ENCODE peak calls at places on chromosomes 1 and 21, in five cellular contexts. V, X, P, I and S are unnamed samples.

GRCh38 chr1:19036701-19037605 is 80.5 kb upstream of the IFFO2 start:
- DNase-seq in P (no peak), I (no peak), X (no peak), V (no peak), S (no peak)

GRCh38 chr1:8458607-8459006 is 140.7 kb downstream of the SLC45A1 start:
- DNase-seq in X (no peak), V (no peak), P (no peak), I (no peak), S (no peak)

GRCh38 chr1:167996266-167996665 is 59.4 kb upstream of the MPC2 start:
- DNase-seq in X (no peak), I (no peak), P (no peak), V (no peak), S (no peak)

GRCh38 chr1:11478571-11479374 is at the start of gene DISP3:
- DNase-seq in V (peak; percentile 21), I (peak; percentile 64), X (peak; percentile 89), P (peak; percentile 69), S (peak; percentile 64)

GRCh38 chr1:43722825-43723224 is 15.5 kb downstream of the ST3GAL3 start:
- DNase-seq in X (no peak), P (no peak), V (no peak), I (no peak), S (no peak)

GRCh38 chr1:195717651-195718050 is 890.6 kb downstream of the KCNT2 start:
- DNase-seq in I (no peak), X (no peak), P (no peak), V (peak; percentile 49), S (no peak)

GRCh38 chr1:156814571-156815260 is 1.9 kb downstream of the SH2D2A start:
- DNase-seq in X (no peak), I (no peak), V (no peak), P (no peak), S (no peak)

GRCh38 chr1:91791103-91791502 is 94.8 kb downstream of the TGFBR3 start:
- DNase-seq in V (no peak), P (no peak), I (no peak), X (no peak), S (peak; percentile 43)

GRCh38 chr1:117655220-117655577 is 49.4 kb downstream of the TENT5C start:
- DNase-seq in P (no peak), X (no peak), I (no peak), V (no peak), S (no peak)

GRCh38 chr1:19405761-19406481 is 79.4 kb downstream of the CAPZB start:
- DNase-seq in P (no peak), I (no peak), V (peak; percentile 66), X (no peak), S (no peak)

GRCh38 chr1:160353223-160353622 is 10.0 kb downstream of the NCSTN start:
- DNase-seq in P (no peak), V (peak; percentile 22), I (no peak), X (no peak), S (no peak)

GRCh38 chr1:207651583-207651982 is 6.7 kb downstream of the CR1L start:
- DNase-seq in X (no peak), I (no peak), P (no peak), V (no peak), S (no peak)

GRCh38 chr1:81731989-81732388 is 68.7 kb upstream of the ADGRL2 start:
- DNase-seq in X (no peak), V (no peak), I (no peak), P (no peak), S (no peak)

GRCh38 chr1:221648201-221648600 is 93.7 kb downstream of the DUSP10 start:
- DNase-seq in V (no peak), I (no peak), P (no peak), X (no peak), S (no peak)

GRCh38 chr1:86779308-86780191 is 75.2 kb downstream of the SH3GLB1 start:
- DNase-seq in P (no peak), V (no peak), I (no peak), X (no peak), S (no peak)

GRCh38 chr1:202329891-202330290 is 11.8 kb downstream of the UBE2T start:
- DNase-seq in I (no peak), P (no peak), X (no peak), V (no peak), S (no peak)

GRCh38 chr1:157580179-157580827 is 17.6 kb downstream of the FCRL4 start:
- DNase-seq in I (peak; percentile 23), X (peak; percentile 41), P (peak; percentile 45), V (peak; percentile 53), S (peak; percentile 33)

GRCh38 chr21:44253832-44254700 is 7.6 kb downstream of the DNMT3L start:
- DNase-seq in V (no peak), X (no peak), I (no peak), P (no peak), S (no peak)

GRCh38 chr1:182611787-182612186 is 7.6 kb upstream of the RGS16 start:
- DNase-seq in X (no peak), V (no peak), I (no peak), P (no peak), S (no peak)

GRCh38 chr21:25735895-25736597 is 1.3 kb downstream of the GABPA start:
- DNase-seq in V (peak; percentile 18), X (no peak), I (no peak), P (peak; percentile 37), S (no peak)

GRCh38 chr1:179083533-179083932 is 1.7 kb downstream of the TOR3A start:
- DNase-seq in P (no peak), X (no peak), V (no peak), I (no peak), S (no peak)